ENCODE peak calls at places on chromosome 19, in ten cellular contexts. B is substantia nigra; J is Right ventricle myocardium inferior; A is nucleus accumbens; K is activated CD4-positive, alpha-beta T cell treated with anti-CD3 and anti-CD28 coated beads, Interleukin-2, amount 10 ng/mL, durations not matched to agents 7 days and 5 days; G is omental fat pad; C is cardiac fibroblast; S is EL; Z is breast epithelium; P is Right ventricle myocardium superior. H is an unnamed sample.

GRCh38 chr19:41324921-41325639 is 15.1 kb downstream of the CCDC97 start:
- DNase-seq in B (no peak), J (peak; percentile 82), A (no peak), K (no peak), G (no peak), C (peak; percentile 90), S (peak; percentile 78), Z (no peak), P (peak; percentile 80), H (peak; percentile 77)

GRCh38 chr19:8519388-8519787 is 5.4 kb upstream of the ZNF414 start:
- DNase-seq in B (no peak), J (peak; percentile 30), A (no peak), K (no peak), G (no peak), C (no peak), S (no peak), Z (no peak), P (no peak), H (no peak)

GRCh38 chr19:4081441-4082129 is 14.9 kb upstream of the ZBTB7A start:
- DNase-seq in B (no peak), J (no peak), A (no peak), K (no peak), G (no peak), C (no peak), S (no peak), Z (no peak), P (no peak), H (no peak)

GRCh38 chr19:39299404-39299803 is 3.2 kb downstream of the IFNL1 start:
- DNase-seq in B (no peak), J (no peak), A (no peak), K (peak; percentile 36), G (no peak), C (no peak), S (no peak), Z (no peak), P (no peak), H (no peak)

GRCh38 chr19:30664358-30665058 is 292.3 kb downstream of the ZNF536 start:
- DNase-seq in B (peak; percentile 38), J (peak; percentile 77), A (peak; percentile 49), K (no peak), G (no peak), C (peak; percentile 27), S (no peak), Z (no peak), P (no peak), H (peak; percentile 63)

GRCh38 chr19:3586124-3586626 is 897 bp downstream of the GIPC3 start:
- DNase-seq in B (no peak), J (no peak), A (no peak), K (peak; percentile 33), G (no peak), C (no peak), S (no peak), Z (no peak), P (no peak), H (no peak)

GRCh38 chr19:17376935-17377600 is at the start of gene PLVAP:
- DNase-seq in B (no peak), J (peak; percentile 67), A (no peak), K (no peak), G (peak; percentile 26), C (no peak), S (no peak), Z (no peak), P (peak; percentile 56), H (peak; percentile 36)

GRCh38 chr19:6334490-6335285 is 1.3 kb upstream of the ACER1 start:
- DNase-seq in B (no peak), J (no peak), A (no peak), K (no peak), G (no peak), C (no peak), S (no peak), Z (no peak), P (no peak), H (no peak)

GRCh38 chr19:41575998-41576397 is at the start of gene CEACAM21:
- DNase-seq in B (peak; percentile 38), J (peak; percentile 86), A (peak; percentile 16), K (peak; percentile 80), G (no peak), C (no peak), S (no peak), Z (no peak), P (peak; percentile 81), H (peak; percentile 52)

GRCh38 chr19:21197589-21198295 is 55.9 kb downstream of the ZNF431 start:
- DNase-seq in B (no peak), J (no peak), A (no peak), K (no peak), G (no peak), C (no peak), S (no peak), Z (no peak), P (no peak), H (no peak)